ENCODE peak calls at places on chromosomes 5 and 9, in ten cellular contexts. C, W, E, H, G, N, A, D, X and J are unnamed samples. For H3K4me1, the result is how much of the 10 kb centered on the place peaks cover.

GRCh38 chr9:118418887-118419620 is 714.9 kb downstream of the TLR4 start:
- DNase-seq in C (no peak), W (no peak), E (peak), H (no peak), G (no peak), N (no peak), A (no peak), D (no peak), X (no peak), J (no peak)

GRCh38 chr5:132299901-132300300 is 5.7 kb downstream of the SLC22A4 start:
- DNase-seq in C (peak), W (no peak), E (no peak), H (no peak), G (no peak), N (no peak), A (no peak), D (no peak), X (no peak), J (no peak)

GRCh38 chr5:78974011-78974410 is 11.1 kb downstream of the ARSB start:
- DNase-seq in C (no peak), W (peak), E (peak), H (no peak), G (no peak), N (no peak), A (no peak), D (no peak), X (no peak), J (no peak)

GRCh38 chr9:3887798-3888495 is 362.1 kb upstream of the RFX3 start:
- DNase-seq in C (no peak), W (no peak), E (no peak), H (no peak), G (no peak), N (no peak), A (no peak), D (no peak), X (no peak), J (no peak)

GRCh38 chr5:100777680-100778281 is 125.3 kb downstream of the ST8SIA4 start:
- DNase-seq in C (peak), W (no peak), E (peak), H (no peak), G (peak), N (peak), A (peak), D (peak), X (no peak), J (no peak)

GRCh38 chr5:105503950-105504349 is 1941.4 kb upstream of the NUDT12 start:
- DNase-seq in C (no peak), W (no peak), E (no peak), H (no peak), G (no peak), N (no peak), A (no peak), D (no peak), X (no peak), J (no peak)

GRCh38 chr9:110936252-110936651 is 102.0 kb downstream of the LPAR1 start:
- DNase-seq in C (peak), W (no peak), E (no peak), H (no peak), G (no peak), N (no peak), A (no peak), D (no peak), X (no peak), J (no peak)

GRCh38 chr5:175285263-175285662 is 158.7 kb downstream of the DRD1 start:
- DNase-seq in C (peak), W (no peak), E (no peak), H (no peak), G (no peak), N (no peak), A (no peak), D (no peak), X (no peak), J (no peak)

GRCh38 chr5:133421806-133422205 is 190.5 kb downstream of the FSTL4 start:
- DNase-seq in C (no peak), W (no peak), E (no peak), H (no peak), G (no peak), N (no peak), A (no peak), D (no peak), X (no peak), J (peak)

GRCh38 chr5:103245773-103246172 is 12.8 kb upstream of the MACIR start:
- DNase-seq in C (no peak), W (no peak), E (no peak), H (no peak), G (no peak), N (no peak), A (no peak), D (no peak), X (no peak), J (no peak)

GRCh38 chr9:110638381-110638954 is 30.1 kb upstream of the MUSK start:
- DNase-seq in C (peak), W (no peak), E (peak), H (no peak), G (peak), N (no peak), A (peak), D (no peak), X (no peak), J (no peak)

GRCh38 chr9:116589392-116590354 is 97.4 kb upstream of the TRIM32 start:
- DNase-seq in C (peak), W (no peak), E (peak), H (no peak), G (peak), N (no peak), A (peak), D (no peak), X (no peak), J (no peak)

GRCh38 chr9:71608825-71609452 is 159.4 kb downstream of the CEMIP2 start:
- DNase-seq in C (no peak), W (no peak), E (no peak), H (no peak), G (peak), N (no peak), A (no peak), D (no peak), X (no peak), J (no peak)

GRCh38 chr9:6911901-6912650 is 154.3 kb downstream of the KDM4C start:
- DNase-seq in C (peak), W (no peak), E (no peak), H (no peak), G (no peak), N (no peak), A (no peak), D (no peak), X (no peak), J (no peak)

GRCh38 chr9:65432722-65433323 is 147.8 kb upstream of the FOXD4L5 start:
- DNase-seq in C (no peak), W (no peak), E (no peak), H (no peak), G (no peak), N (no peak), A (no peak), D (no peak), X (no peak), J (no peak)

GRCh38 chr9:92293075-92293354 is 482 bp downstream of the IARS1 start:
- DNase-seq in C (no peak), W (no peak), E (no peak), H (no peak), G (peak), N (no peak), A (peak), D (no peak), X (no peak), J (no peak)

GRCh38 chr9:98743329-98743728 is 34.6 kb upstream of the GABBR2 start:
- DNase-seq in C (no peak), W (no peak), E (no peak), H (no peak), G (no peak), N (no peak), A (no peak), D (no peak), X (no peak), J (no peak)

GRCh38 chr9:20307662-20308061 is 314.6 kb downstream of the MLLT3 start:
- DNase-seq in C (no peak), W (no peak), E (no peak), H (no peak), G (no peak), N (no peak), A (no peak), D (no peak), X (no peak), J (no peak)

GRCh38 chr9:104866186-104866585 is 61.8 kb downstream of the ABCA1 start:
- DNase-seq in C (peak), W (no peak), E (peak), H (no peak), G (no peak), N (no peak), A (no peak), D (no peak), X (no peak), J (no peak)

GRCh38 chr5:37816883-37817282 is 23.0 kb downstream of the GDNF start:
- DNase-seq in C (peak), W (no peak), E (peak), H (no peak), G (peak), N (no peak), A (no peak), D (no peak), X (no peak), J (no peak)

GRCh38 chr5:165573445-165573844 is 2068.0 kb downstream of the MAT2B start:
- DNase-seq in C (no peak), W (no peak), E (no peak), H (no peak), G (no peak), N (no peak), A (no peak), D (no peak), X (no peak), J (no peak)

GRCh38 chr9:114745108-114745848 is 60.6 kb downstream of the TNFSF15 start:
- DNase-seq in C (peak), W (no peak), E (no peak), H (no peak), G (no peak), N (no peak), A (no peak), D (no peak), X (no peak), J (no peak)

GRCh38 chr9:137761032-137761431 is 116.5 kb upstream of the CACNA1B start:
- DNase-seq in C (no peak), W (no peak), E (no peak), H (no peak), G (peak), N (no peak), A (no peak), D (no peak), X (no peak), J (no peak)

GRCh38 chr5:91352831-91353695 is 30.1 kb downstream of the ARRDC3 start:
- DNase-seq in C (no peak), W (no peak), E (no peak), H (no peak), G (no peak), N (no peak), A (no peak), D (no peak), X (no peak), J (no peak)

GRCh38 chr5:76210946-76211345 is 127.8 kb downstream of the SV2C start:
- DNase-seq in C (no peak), W (no peak), E (no peak), H (no peak), G (no peak), N (no peak), A (no peak), D (no peak), X (no peak), J (no peak)

GRCh38 chr5:102856374-102856748 is 101.3 kb downstream of the PAM start:
- DNase-seq in C (peak), W (no peak), E (peak), H (no peak), G (no peak), N (no peak), A (no peak), D (no peak), X (no peak), J (no peak)

GRCh38 chr5:172102913-172103629 is 85.0 kb downstream of the STK10 start:
- DNase-seq in C (peak), W (peak), E (peak), H (peak), G (peak), N (peak), A (no peak), D (peak), X (peak), J (peak)

GRCh38 chr9:127751269-127752054 is 16.4 kb upstream of the TOR2A start:
- DNase-seq in C (peak), W (no peak), E (peak), H (no peak), G (peak), N (no peak), A (no peak), D (no peak), X (no peak), J (no peak)

GRCh38 chr5:119271758-119272730 is 83.8 kb upstream of the TNFAIP8 start:
- DNase-seq in C (peak), W (no peak), E (no peak), H (no peak), G (no peak), N (no peak), A (no peak), D (no peak), X (no peak), J (no peak)

GRCh38 chr5:2488593-2488992 is 262.9 kb downstream of the IRX2 start:
- DNase-seq in C (no peak), W (no peak), E (no peak), H (no peak), G (no peak), N (no peak), A (no peak), D (no peak), X (no peak), J (no peak)

GRCh38 chr5:2487152-2487763 is 264.2 kb downstream of the IRX2 start:
- DNase-seq in C (no peak), W (no peak), E (no peak), H (no peak), G (no peak), N (no peak), A (no peak), D (no peak), X (no peak), J (no peak)

GRCh38 chr5:2486373-2486772 is 265.1 kb downstream of the IRX2 start:
- DNase-seq in C (no peak), W (no peak), E (no peak), H (no peak), G (no peak), N (no peak), A (no peak), D (no peak), X (no peak), J (no peak)

DNA sequence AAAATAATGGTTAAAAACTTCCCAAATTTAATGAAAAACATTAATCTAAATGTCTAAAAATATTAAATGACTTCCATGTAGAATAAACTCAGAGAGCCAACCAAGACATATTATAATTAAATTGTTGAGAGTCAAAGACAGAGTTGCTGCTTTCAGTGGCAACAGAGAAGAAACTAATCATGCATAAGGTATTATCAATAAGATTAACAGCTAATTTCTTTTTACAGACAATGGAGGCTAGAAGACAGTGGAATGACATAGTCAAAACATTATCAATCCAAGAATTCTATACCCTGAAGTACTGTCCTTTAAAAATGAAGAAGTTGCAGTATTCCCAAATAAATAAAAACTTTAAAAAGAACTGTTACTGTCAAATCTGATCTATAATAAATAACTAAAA is 268.7 kb downstream of the IRX2 start:
- DNase-seq in C (no peak), W (no peak), E (no peak), H (no peak), G (no peak), N (no peak), A (no peak), D (no peak), X (no peak), J (no peak)
- H3K4me1 ChIP-seq in C (under half), W (under half), E (under half), H (under half), G (under half), N (under half), A (under half), D (under half), X (under half), J (under half)

DNA sequence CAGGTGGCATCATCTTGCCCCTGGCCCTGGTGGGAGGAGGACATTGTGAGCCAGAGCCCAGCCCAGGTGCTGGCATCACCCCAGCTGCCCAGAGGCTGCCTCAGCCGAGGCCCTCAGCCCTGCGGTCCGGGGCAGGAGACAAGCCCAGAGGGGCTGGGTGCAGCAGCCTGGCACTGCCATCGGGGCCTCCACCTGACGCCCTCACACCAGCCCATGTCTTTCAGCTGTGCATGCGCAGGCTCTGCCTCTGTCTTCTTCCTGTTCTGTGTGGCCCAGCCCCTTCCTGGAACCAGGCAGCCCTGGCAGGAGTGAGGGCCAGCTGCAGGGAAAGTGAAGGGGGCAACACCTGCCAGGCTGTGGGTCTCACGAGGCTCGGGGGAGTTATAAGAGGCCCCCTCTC is 4.8 kb upstream of the CEL start:
- DNase-seq in C (no peak), W (no peak), E (no peak), H (no peak), G (no peak), N (no peak), A (no peak), D (no peak), X (no peak), J (no peak)
- H3K27ac ChIP-seq in C (no peak), W (peak), E (no peak), H (no peak), G (no peak), N (no peak), A (no peak), D (no peak), X (no peak), J (peak)

DNA sequence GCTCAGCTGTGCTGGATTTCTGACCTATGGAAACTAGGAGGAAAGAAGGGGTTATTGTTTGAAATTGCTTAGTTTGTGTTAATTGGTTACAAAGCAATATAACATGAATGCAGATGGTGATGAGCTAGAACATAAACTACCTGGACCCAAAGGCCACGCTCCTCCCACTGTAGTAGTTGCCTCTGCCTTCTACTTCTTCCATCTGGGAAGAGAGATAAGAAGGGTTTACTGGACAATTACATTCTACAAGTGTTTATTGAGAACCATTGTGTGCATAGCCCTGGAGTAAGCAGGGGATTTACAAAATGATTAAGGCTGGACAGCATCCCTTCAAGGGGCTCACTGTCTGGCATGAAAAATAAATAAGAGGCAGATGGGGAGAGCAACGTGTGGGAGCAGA is 355.3 kb upstream of the TRPC7 start:
- DNase-seq in C (no peak), W (no peak), E (no peak), H (no peak), G (no peak), N (no peak), A (no peak), D (no peak), X (no peak), J (no peak)
- H3K4me1 ChIP-seq in C (under half), W (under half), E (under half), H (under half), G (under half), N (under half), A (under half), D (under half), X (under half), J (under half)

GRCh38 chr9:19171271-19171670 is 44.0 kb upstream of the PLIN2 start:
- DNase-seq in C (no peak), W (no peak), E (no peak), H (no peak), G (no peak), N (no peak), A (no peak), D (no peak), X (no peak), J (no peak)

GRCh38 chr9:19174127-19174921 is 47.0 kb upstream of the PLIN2 start:
- DNase-seq in C (peak), W (peak), E (peak), H (peak), G (peak), N (peak), A (peak), D (peak), X (peak), J (peak)

GRCh38 chr9:19173598-19174125 is 46.4 kb upstream of the PLIN2 start:
- DNase-seq in C (no peak), W (no peak), E (no peak), H (no peak), G (no peak), N (no peak), A (no peak), D (no peak), X (no peak), J (no peak)
- H3K27ac ChIP-seq in C (peak), W (no peak), E (no peak), H (no peak), G (no peak), N (no peak), A (no peak), D (no peak), X (peak), J (no peak)

GRCh38 chr9:133371261-133371711 is 4.6 kb downstream of the SURF4 start:
- DNase-seq in C (peak), W (no peak), E (no peak), H (no peak), G (no peak), N (no peak), A (no peak), D (no peak), X (no peak), J (no peak)

GRCh38 chr9:133369419-133369818 is 6.4 kb downstream of the SURF4 start:
- DNase-seq in C (no peak), W (no peak), E (no peak), H (no peak), G (no peak), N (no peak), A (no peak), D (no peak), X (no peak), J (no peak)

GRCh38 chr9:133368249-133368881 is 7.5 kb downstream of the SURF4 start:
- DNase-seq in C (peak), W (no peak), E (no peak), H (no peak), G (peak), N (no peak), A (no peak), D (no peak), X (no peak), J (no peak)

GRCh38 chr9:133370680-133371079 is 5.2 kb downstream of the SURF4 start:
- DNase-seq in C (no peak), W (no peak), E (no peak), H (no peak), G (no peak), N (no peak), A (no peak), D (no peak), X (no peak), J (no peak)

GRCh38 chr9:133369923-133370322 is 5.9 kb downstream of the SURF4 start:
- DNase-seq in C (no peak), W (no peak), E (no peak), H (no peak), G (no peak), N (no peak), A (no peak), D (no peak), X (no peak), J (no peak)
- H3K4me1 ChIP-seq in C (half or more), W (half or more), E (half or more), H (half or more), G (under half), N (half or more), A (under half), D (half or more), X (under half), J (under half)

GRCh38 chr5:126355940-126356339 is 67.3 kb upstream of the GRAMD2B start:
- DNase-seq in C (no peak), W (no peak), E (no peak), H (no peak), G (no peak), N (no peak), A (peak), D (no peak), X (no peak), J (no peak)

GRCh38 chr5:126357585-126358342 is 65.4 kb upstream of the GRAMD2B start:
- DNase-seq in C (no peak), W (no peak), E (no peak), H (no peak), G (no peak), N (no peak), A (no peak), D (no peak), X (no peak), J (no peak)

GRCh38 chr5:126351138-126351537 is 72.1 kb upstream of the GRAMD2B start:
- DNase-seq in C (peak), W (no peak), E (peak), H (no peak), G (no peak), N (no peak), A (no peak), D (no peak), X (no peak), J (no peak)

GRCh38 chr5:126354857-126355731 is 68.1 kb upstream of the GRAMD2B start:
- DNase-seq in C (no peak), W (no peak), E (no peak), H (no peak), G (no peak), N (no peak), A (no peak), D (no peak), X (no peak), J (no peak)

GRCh38 chr5:126354012-126354856 is 69.0 kb upstream of the GRAMD2B start:
- DNase-seq in C (peak), W (no peak), E (peak), H (no peak), G (peak), N (no peak), A (peak), D (no peak), X (no peak), J (no peak)
- H3K27ac ChIP-seq in C (peak), W (peak), E (peak), H (peak), G (no peak), N (peak), A (no peak), D (peak), X (peak), J (peak)